ENCODE peak calls at places on chromosome 13, in seven cellular contexts. M is GM23338; K is fibroblast of lung; J is WERI-Rb-1; S is CD8-positive, alpha-beta T cell; Y is heart left ventricle; Q is astrocyte. Z is an unnamed sample. For H3K36me3, the result is how much of the 10 kb centered on the place peaks cover.

GRCh38 chr13:25420161-25420560 is 48.4 kb downstream of the ATP8A2 start:
- DNase-seq in M (peak), K (no peak), J (no peak), S (no peak), Y (no peak), Q (no peak), Z (no peak)

GRCh38 chr13:34931572-34931971 is 10.5 kb upstream of the NBEA start:
- DNase-seq in M (no peak), K (peak), J (no peak), S (no peak), Y (no peak), Q (no peak), Z (peak)

GRCh38 chr13:51044023-51044665 is 66.9 kb downstream of the C13orf42 start:
- DNase-seq in M (peak), K (no peak), J (peak), S (no peak), Y (no peak), Q (no peak), Z (no peak)

GRCh38 chr13:26390203-26390602 is 136.3 kb downstream of the CDK8 start:
- DNase-seq in M (no peak), K (no peak), J (no peak), S (no peak), Y (no peak), Q (no peak), Z (no peak)

GRCh38 chr13:102816633-102817032 is 17.7 kb downstream of the BIVM start:
- DNase-seq in M (no peak), K (peak), J (no peak), S (no peak), Y (no peak), Q (no peak), Z (no peak)

GRCh38 chr13:24407844-24408243 is 98.5 kb downstream of the C1QTNF9 start:
- DNase-seq in M (peak), K (no peak), J (no peak), S (no peak), Y (no peak), Q (no peak), Z (no peak)

GRCh38 chr13:43983373-43983772 is 103.7 kb downstream of the LACC1 start:
- DNase-seq in M (no peak), K (peak), J (no peak), S (no peak), Y (no peak), Q (no peak), Z (peak)

GRCh38 chr13:33123066-33123940 is 107.1 kb downstream of the KL start:
- DNase-seq in M (peak), K (peak), J (no peak), S (no peak), Y (peak), Q (peak), Z (no peak)

GRCh38 chr13:38417241-38417640 is 67.6 kb downstream of the UFM1 start:
- DNase-seq in M (no peak), K (no peak), J (no peak), S (no peak), Y (no peak), Q (no peak), Z (peak)

GRCh38 chr13:30895773-30896172 is 10.3 kb upstream of the MEDAG start:
- DNase-seq in M (peak), K (peak), J (no peak), S (no peak), Y (no peak), Q (peak), Z (peak)

GRCh38 chr13:60282708-60283107 is 114.3 kb upstream of the TDRD3 start:
- DNase-seq in M (no peak), K (no peak), J (no peak), S (no peak), Y (no peak), Q (no peak), Z (no peak)

GRCh38 chr13:80655778-80656518 is 315.0 kb upstream of the SPRY2 start:
- DNase-seq in M (peak), K (no peak), J (no peak), S (no peak), Y (no peak), Q (no peak), Z (no peak)

GRCh38 chr13:110276553-110276950 is 30.4 kb downstream of the COL4A1 start:
- DNase-seq in M (no peak), K (no peak), J (no peak), S (no peak), Y (no peak), Q (no peak), Z (no peak)

GRCh38 chr13:86665842-86666241 is 866.6 kb upstream of the SLITRK6 start:
- DNase-seq in M (no peak), K (no peak), J (no peak), S (no peak), Y (no peak), Q (no peak), Z (no peak)
- H3K4me3 ChIP-seq in M (no peak), K (no peak), J (no peak), S (no peak), Y (no peak), Q (no peak), Z (no peak)

DNA sequence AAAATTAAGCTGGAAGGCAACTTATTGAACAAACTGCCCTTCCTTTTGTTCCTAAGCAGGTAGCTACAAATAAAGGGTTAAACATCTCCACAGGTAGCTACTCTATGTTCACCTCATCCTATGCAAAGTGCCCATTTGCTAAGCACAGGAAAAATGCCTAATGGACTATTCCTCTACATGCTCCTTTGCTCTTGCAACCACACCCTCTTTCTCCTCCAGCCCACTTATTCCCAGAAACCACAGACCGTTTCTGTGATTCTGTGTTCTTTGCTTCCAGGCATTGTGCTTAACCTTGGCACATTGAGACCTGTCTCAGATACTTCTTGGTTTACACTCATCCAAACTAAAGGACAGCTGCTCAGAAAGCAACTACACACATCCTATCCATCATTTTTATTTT is 785.1 kb upstream of the MIR17HG start:
- DNase-seq in M (no peak), K (peak), J (no peak), S (no peak), Y (no peak), Q (no peak), Z (no peak)
- H3K36me3 ChIP-seq in M (under half), K (under half), J (under half), S (under half), Y (under half), Q (under half), Z (under half)

GRCh38 chr13:111518161-111518791 is 197.8 kb downstream of the TEX29 start:
- DNase-seq in M (peak), K (no peak), J (no peak), S (no peak), Y (peak), Q (no peak), Z (no peak)
- TF ChIP-seq CTCF in M (peak), K (no peak), J (peak), S (no peak), Y (no peak), Q (no peak), Z (no peak)

GRCh38 chr13:31927219-31927653 is 104.3 kb upstream of the FRY start:
- DNase-seq in M (peak), K (no peak), J (no peak), S (no peak), Y (no peak), Q (no peak), Z (no peak)

GRCh38 chr13:31925079-31925478 is 106.5 kb upstream of the FRY start:
- DNase-seq in M (no peak), K (no peak), J (no peak), S (no peak), Y (no peak), Q (no peak), Z (no peak)

GRCh38 chr13:31929031-31929770 is 102.4 kb upstream of the FRY start:
- DNase-seq in M (no peak), K (no peak), J (no peak), S (no peak), Y (no peak), Q (no peak), Z (no peak)

GRCh38 chr13:31930490-31930889 is 101.1 kb upstream of the FRY start:
- DNase-seq in M (no peak), K (no peak), J (no peak), S (no peak), Y (no peak), Q (no peak), Z (no peak)

GRCh38 chr13:31930901-31931522 is 100.6 kb upstream of the FRY start:
- DNase-seq in M (no peak), K (peak), J (no peak), S (no peak), Y (no peak), Q (peak), Z (peak)
- H3K4me3 ChIP-seq in M (no peak), K (no peak), J (no peak), S (no peak), Y (no peak), Q (no peak), Z (no peak)

GRCh38 chr13:98879965-98880364 is 97.9 kb downstream of the DOCK9 start:
- DNase-seq in M (no peak), K (no peak), J (no peak), S (no peak), Y (no peak), Q (no peak), Z (no peak)
- H3K36me3 ChIP-seq in M (under half), K (under half), J (half or more), S (half or more), Y (half or more), Q (under half), Z (under half)